ENCODE peak calls at places on chromosomes 1 and 21, in nine cellular contexts. C is hepatocyte, R is endothelial cell of umbilical vein, J is A549, Q is K562, X is HepG2, E is fibroblast of lung, O is OCI-LY7, D is IMR-90. B is an unnamed sample.

GRCh38 chr1:29851666-29852065 is 615.3 kb downstream of the PTPRU start:
- DNase-seq in C (peak; percentile 61), X (no peak), J (no peak), O (no peak), D (no peak), R (no peak), Q (no peak), E (no peak), B (no peak)

GRCh38 chr1:178644308-178645120 is 80.5 kb upstream of the RALGPS2 start:
- DNase-seq in C (peak; percentile 54), O (peak; percentile 51), R (peak; percentile 93), X (peak; percentile 61), J (no peak), E (peak; percentile 71), Q (no peak), D (peak; percentile 59), B (no peak)

GRCh38 chr1:11530731-11531311 is 51.9 kb downstream of the DISP3 start:
- DNase-seq in D (no peak), O (no peak), R (no peak), Q (no peak), J (no peak), E (no peak), X (no peak), C (no peak), B (no peak)

GRCh38 chr1:194870860-194871259 is 1684.4 kb upstream of the B3GALT2 start:
- DNase-seq in E (no peak), J (no peak), X (no peak), Q (no peak), R (no peak), D (no peak), O (peak; percentile 10), C (no peak), B (peak; percentile 2)

GRCh38 chr1:204370176-204370575 is 10.4 kb upstream of the PLEKHA6 start:
- DNase-seq in R (no peak), Q (peak; percentile 38), O (no peak), D (no peak), E (no peak), X (no peak), J (no peak), C (no peak), B (no peak)

GRCh38 chr1:209202826-209203439 is 380.6 kb upstream of the CAMK1G start:
- DNase-seq in R (peak; percentile 37), C (peak; percentile 48), E (peak; percentile 66), Q (peak; percentile 47), D (peak; percentile 64), O (peak; percentile 44), J (peak; percentile 43), X (peak; percentile 46), B (peak; percentile 55)

GRCh38 chr1:163166886-163167555 is 35.7 kb downstream of the RGS5 start:
- DNase-seq in J (no peak), D (peak; percentile 21), C (no peak), R (peak; percentile 72), E (no peak), X (no peak), Q (no peak), O (no peak), B (peak; percentile 35)

GRCh38 chr1:211478376-211478775 is 13.6 kb downstream of the RD3 start:
- DNase-seq in Q (no peak), J (no peak), X (no peak), C (no peak), E (no peak), R (no peak), O (no peak), D (no peak), B (no peak)

GRCh38 chr21:39900491-39900890 is 33.3 kb downstream of the PCP4 start:
- DNase-seq in R (no peak), J (no peak), O (no peak), E (no peak), D (no peak), Q (no peak), C (no peak), X (no peak), B (peak; percentile 22)

GRCh38 chr21:39908265-39908923 is 41.2 kb downstream of the PCP4 start:
- DNase-seq in D (no peak), R (no peak), O (no peak), C (no peak), E (no peak), Q (no peak), X (no peak), J (no peak), B (peak; percentile 54)

GRCh38 chr21:39904457-39904856 is 37.2 kb downstream of the PCP4 start:
- DNase-seq in D (no peak), R (no peak), O (no peak), J (no peak), Q (no peak), X (no peak), E (no peak), C (no peak), B (no peak)
- H3K4me2 ChIP-seq in D (no peak overlapping the region), R (no peak overlapping the region), O (no peak overlapping the region), J (no peak overlapping the region), Q (no peak overlapping the region), X (no peak overlapping the region), E (no peak overlapping the region), C (no peak overlapping the region), B (no peak overlapping the region)

GRCh38 chr1:236515443-236515958 is 8.3 kb upstream of the LGALS8 start:
- DNase-seq in C (no peak), R (peak; percentile 17), D (no peak), O (no peak), X (peak; percentile 61), E (no peak), Q (no peak), J (no peak), B (no peak)
- H3K4me2 ChIP-seq in C (no peak overlapping the region), R (no peak overlapping the region), D (no peak overlapping the region), O (no peak overlapping the region), X (peak overlapping the region; percentile 38), E (no peak overlapping the region), Q (no peak overlapping the region), J (peak overlapping the region; percentile 74), B (no peak overlapping the region)

GRCh38 chr1:202282596-202283283 is 59.0 kb downstream of the UBE2T start:
- DNase-seq in J (no peak), O (no peak), C (no peak), Q (no peak), X (no peak), E (no peak), R (no peak), D (no peak), B (no peak)
- H3K4me2 ChIP-seq in J (peak overlapping the region; percentile 62), O (peak overlapping the region; percentile 12), C (no peak overlapping the region), Q (no peak overlapping the region), X (no peak overlapping the region), E (no peak overlapping the region), R (no peak overlapping the region), D (no peak overlapping the region), B (no peak overlapping the region)

GRCh38 chr1:41670558-41670957 is 186.1 kb upstream of the EDN2 start:
- DNase-seq in O (no peak), Q (no peak), X (no peak), C (no peak), D (peak; percentile 87), J (no peak), E (peak; percentile 56), R (no peak), B (no peak)
- H3K4me2 ChIP-seq in O (no peak overlapping the region), Q (no peak overlapping the region), X (no peak overlapping the region), C (no peak overlapping the region), D (no peak overlapping the region), J (no peak overlapping the region), E (no peak overlapping the region), R (no peak overlapping the region), B (no peak overlapping the region)

GRCh38 chr1:244159646-244160045 is 108.6 kb downstream of the ZBTB18 start:
- DNase-seq in R (no peak), Q (no peak), E (no peak), C (no peak), O (no peak), J (no peak), X (no peak), D (no peak), B (no peak)
- H3K4me2 ChIP-seq in R (no peak overlapping the region), Q (no peak overlapping the region), E (no peak overlapping the region), C (no peak overlapping the region), O (no peak overlapping the region), J (no peak overlapping the region), X (no peak overlapping the region), D (no peak overlapping the region), B (no peak overlapping the region)

B was measured in GM23338.